ENCODE peak calls at places on chromosome 15, in eight cellular contexts. P is NCI-H748 treated with DMSO at 0.1 percent for 48 hours; R is activated T-helper 9 cell treated with anti-CD3 and anti-CD28 coated beads, Interleukin-2, amount 50 U/mL, for 16 hours; B is RPMI7951; Y is activated CD4-positive, alpha-beta T cell treated with anti-CD3 and anti-CD28 coated beads, Interleukin-2, amount 50 U/mL, for 1 hour; G is endothelial cell; J is AG09309; U is SW480. F is an unnamed sample.
A peak's percentile ranks its signal among the peaks of the same experiment; 100 is the strongest.

GRCh38 chr15:75235760-75236729 is 22.1 kb upstream of the GOLGA6C start:
- DNase-seq in P (no peak), R (no peak), B (no peak), Y (no peak), G (no peak), J (no peak), U (no peak), F (no peak)

GRCh38 chr15:50543556-50543955 is 2.9 kb downstream of the USP50 start:
- DNase-seq in P (no peak), R (no peak), B (no peak), Y (no peak), G (no peak), J (no peak), U (no peak), F (no peak)

GRCh38 chr15:99430881-99431401 is 134.8 kb upstream of the MEF2A start:
- DNase-seq in P (no peak), R (no peak), B (no peak), Y (no peak), G (no peak), J (no peak), U (no peak), F (no peak)

GRCh38 chr15:99452728-99453643 is 112.8 kb upstream of the MEF2A start:
- DNase-seq in P (no peak), R (no peak), B (no peak), Y (no peak), G (no peak), J (no peak), U (no peak), F (peak; percentile 52)

GRCh38 chr15:43958894-43959330 is 132.1 kb downstream of the WDR76 start:
- DNase-seq in P (no peak), R (no peak), B (peak; percentile 83), Y (no peak), G (no peak), J (peak; percentile 57), U (no peak), F (no peak)

GRCh38 chr15:31398677-31399260 is 72.1 kb downstream of the KLF13 start:
- DNase-seq in P (no peak), R (no peak), B (peak; percentile 96), Y (no peak), G (no peak), J (no peak), U (peak; percentile 85), F (no peak)

GRCh38 chr15:32716960-32717289 is 879 bp upstream of the GREM1 start:
- DNase-seq in P (no peak), R (no peak), B (no peak), Y (no peak), G (no peak), J (no peak), U (no peak), F (no peak)

GRCh38 chr15:40070608-40071218 is 31.7 kb upstream of the SRP14 start:
- DNase-seq in P (no peak), R (no peak), B (no peak), Y (no peak), G (no peak), J (no peak), U (no peak), F (no peak)

GRCh38 chr15:82650046-82650670 is 3.0 kb upstream of the CPEB1 start:
- DNase-seq in P (no peak), R (no peak), B (no peak), Y (no peak), G (no peak), J (no peak), U (no peak), F (no peak)

GRCh38 chr15:57150066-57150865 is 226.0 kb upstream of the CGNL1 start:
- DNase-seq in P (no peak), R (no peak), B (no peak), Y (no peak), G (no peak), J (no peak), U (no peak), F (no peak)

GRCh38 chr15:58147151-58147550 is 9.0 kb downstream of the AQP9 start:
- DNase-seq in P (no peak), R (no peak), B (peak; percentile 69), Y (no peak), G (no peak), J (no peak), U (no peak), F (no peak)

GRCh38 chr15:60494108-60494507 is 15.2 kb upstream of the ICE2 start:
- DNase-seq in P (no peak), R (no peak), B (no peak), Y (no peak), G (no peak), J (no peak), U (no peak), F (no peak)

GRCh38 chr15:92882697-92883642 is 17.2 kb upstream of the CHD2 start:
- DNase-seq in P (peak; percentile 83), R (peak; percentile 19), B (no peak), Y (peak; percentile 35), G (peak; percentile 28), J (no peak), U (no peak), F (no peak)

GRCh38 chr15:50911641-50912040 is 3.2 kb downstream of the AP4E1 start:
- DNase-seq in P (no peak), R (no peak), B (no peak), Y (no peak), G (no peak), J (no peak), U (no peak), F (no peak)

F was measured in Calu3.